ENCODE peak calls at places on chromosomes 5 and 9, in ten cellular contexts. Q, W, Y, D, S, N, F, E, H and V are unnamed samples.

GRCh38 chr9:93049491-93049890 is 9.0 kb upstream of the SUSD3 start:
- DNase-seq in Q (no peak), W (no peak), Y (no peak), D (no peak), S (no peak), N (no peak), F (no peak), E (no peak), H (no peak), V (no peak)

GRCh38 chr5:175521313-175521833 is 43.0 kb downstream of the SFXN1 start:
- DNase-seq in Q (no peak), W (no peak), Y (no peak), D (no peak), S (no peak), N (no peak), F (no peak), E (no peak), H (no peak), V (no peak)

GRCh38 chr5:43573058-43573457 is 16.2 kb upstream of the PAIP1 start:
- DNase-seq in Q (no peak), W (no peak), Y (peak), D (peak), S (no peak), N (no peak), F (no peak), E (no peak), H (no peak), V (no peak)

GRCh38 chr9:36749461-36749860 is 176.8 kb downstream of the MELK start:
- DNase-seq in Q (no peak), W (no peak), Y (no peak), D (no peak), S (no peak), N (no peak), F (no peak), E (no peak), H (no peak), V (no peak)

GRCh38 chr9:133855802-133856592 is 117.8 kb upstream of the SARDH start:
- DNase-seq in Q (no peak), W (no peak), Y (peak), D (peak), S (peak), N (no peak), F (no peak), E (peak), H (peak), V (peak)

GRCh38 chr5:175692996-175693700 is 35.3 kb downstream of the HRH2 start:
- DNase-seq in Q (no peak), W (no peak), Y (no peak), D (no peak), S (peak), N (no peak), F (no peak), E (no peak), H (no peak), V (no peak)

GRCh38 chr5:125317546-125317995 is 571.1 kb upstream of the ZNF608 start:
- DNase-seq in Q (no peak), W (no peak), Y (no peak), D (no peak), S (no peak), N (no peak), F (no peak), E (no peak), H (no peak), V (no peak)

GRCh38 chr9:98795970-98796363 is 388 bp downstream of the ANKS6 start:
- DNase-seq in Q (peak), W (peak), Y (peak), D (no peak), S (peak), N (no peak), F (no peak), E (peak), H (peak), V (no peak)

GRCh38 chr5:91126888-91127287 is 256.2 kb downstream of the ARRDC3 start:
- DNase-seq in Q (no peak), W (no peak), Y (no peak), D (no peak), S (no peak), N (no peak), F (no peak), E (no peak), H (no peak), V (no peak)

GRCh38 chr5:134247825-134248224 is 22.0 kb upstream of the PPP2CA start:
- DNase-seq in Q (no peak), W (no peak), Y (no peak), D (no peak), S (no peak), N (no peak), F (no peak), E (no peak), H (no peak), V (no peak)

GRCh38 chr5:41670854-41671791 is 160.7 kb upstream of the PLCXD3 start:
- DNase-seq in Q (no peak), W (no peak), Y (no peak), D (no peak), S (no peak), N (no peak), F (no peak), E (no peak), H (no peak), V (no peak)

GRCh38 chr5:159786901-159787691 is 129.2 kb upstream of the ADRA1B start:
- DNase-seq in Q (peak), W (no peak), Y (peak), D (peak), S (no peak), N (no peak), F (no peak), E (peak), H (no peak), V (no peak)

GRCh38 chr5:178587793-178588611 is 2.2 kb downstream of the COL23A1 start:
- DNase-seq in Q (no peak), W (no peak), Y (no peak), D (no peak), S (peak), N (no peak), F (no peak), E (no peak), H (no peak), V (peak)

GRCh38 chr5:122332589-122333555 is 20.8 kb downstream of the SNCAIP start:
- DNase-seq in Q (no peak), W (no peak), Y (no peak), D (no peak), S (no peak), N (no peak), F (no peak), E (no peak), H (no peak), V (no peak)

GRCh38 chr5:36459191-36460135 is 146.9 kb upstream of the SLC1A3 start:
- DNase-seq in Q (no peak), W (no peak), Y (no peak), D (no peak), S (peak), N (no peak), F (no peak), E (no peak), H (no peak), V (no peak)

GRCh38 chr5:33277061-33277460 is 163.7 kb upstream of the TARS1 start:
- DNase-seq in Q (no peak), W (no peak), Y (no peak), D (no peak), S (no peak), N (no peak), F (no peak), E (no peak), H (no peak), V (no peak)

GRCh38 chr9:130283514-130284248 is 18.1 kb downstream of the HMCN2 start:
- DNase-seq in Q (no peak), W (no peak), Y (no peak), D (no peak), S (no peak), N (no peak), F (no peak), E (no peak), H (no peak), V (no peak)

GRCh38 chr9:130295945-130296782 is 30.6 kb downstream of the HMCN2 start:
- DNase-seq in Q (no peak), W (no peak), Y (no peak), D (no peak), S (no peak), N (no peak), F (no peak), E (no peak), H (no peak), V (no peak)

GRCh38 chr5:178196986-178197385 is 7.3 kb upstream of the HNRNPAB start:
- DNase-seq in Q (no peak), W (no peak), Y (no peak), D (no peak), S (no peak), N (no peak), F (no peak), E (no peak), H (no peak), V (no peak)

GRCh38 chr9:116697887-116698286 is 10.8 kb downstream of the TRIM32 start:
- DNase-seq in Q (no peak), W (no peak), Y (no peak), D (no peak), S (no peak), N (no peak), F (no peak), E (no peak), H (no peak), V (no peak)

GRCh38 chr5:169139381-169140125 is 161.4 kb downstream of the SLIT3 start:
- DNase-seq in Q (no peak), W (no peak), Y (peak), D (no peak), S (no peak), N (no peak), F (no peak), E (no peak), H (no peak), V (no peak)

GRCh38 chr5:72721844-72722243 is 94.6 kb upstream of the TNPO1 start:
- DNase-seq in Q (no peak), W (no peak), Y (no peak), D (no peak), S (no peak), N (no peak), F (no peak), E (no peak), H (no peak), V (no peak)

GRCh38 chr9:86944974-86945867 is 2.1 kb downstream of the GAS1 start:
- DNase-seq in Q (peak), W (no peak), Y (peak), D (no peak), S (no peak), N (no peak), F (no peak), E (peak), H (no peak), V (no peak)

GRCh38 chr9:127366594-127366993 is 30.4 kb upstream of the SLC2A8 start:
- DNase-seq in Q (no peak), W (no peak), Y (no peak), D (no peak), S (no peak), N (no peak), F (no peak), E (no peak), H (no peak), V (no peak)

GRCh38 chr9:132776891-132777290 is 101.2 kb downstream of the AK8 start:
- DNase-seq in Q (no peak), W (no peak), Y (no peak), D (no peak), S (no peak), N (no peak), F (no peak), E (no peak), H (no peak), V (no peak)

GRCh38 chr5:61620660-61621650 is 288.9 kb downstream of the ZSWIM6 start:
- DNase-seq in Q (no peak), W (no peak), Y (no peak), D (no peak), S (no peak), N (no peak), F (no peak), E (no peak), H (no peak), V (no peak)

GRCh38 chr9:114278881-114279570 is 43.9 kb upstream of the ORM1 start:
- DNase-seq in Q (no peak), W (no peak), Y (peak), D (no peak), S (peak), N (no peak), F (no peak), E (peak), H (no peak), V (no peak)

GRCh38 chr5:53923969-53924876 is 363.8 kb downstream of the NDUFS4 start:
- DNase-seq in Q (no peak), W (no peak), Y (peak), D (no peak), S (no peak), N (no peak), F (no peak), E (peak), H (no peak), V (no peak)

GRCh38 chr5:45385321-45386058 is 310.7 kb downstream of the HCN1 start:
- DNase-seq in Q (no peak), W (no peak), Y (peak), D (peak), S (peak), N (peak), F (no peak), E (peak), H (no peak), V (no peak)